ENCODE peak calls at places on chromosomes 1 and 21, in seven cellular contexts. H is uterus, M is right atrium auricular region, W is left lung, S is Peyer's patch, C is HCT116, T is kidney. F is an unnamed sample. For H3K36me3, the result is how much of the 10 kb centered on the place peaks cover.

GRCh38 chr1:52917156-52917555 is 4.4 kb downstream of the ECHDC2 start:
- DNase-seq in H (no peak), M (no peak), W (no peak), S (no peak), C (no peak), T (no peak), F (no peak)

GRCh38 chr1:231702321-231702720 is 75.7 kb downstream of the DISC1 start:
- DNase-seq in H (no peak), M (no peak), W (no peak), S (no peak), C (no peak), T (no peak), F (no peak)

GRCh38 chr1:33381979-33382378 is 48.9 kb downstream of the PHC2 start:
- DNase-seq in H (no peak), M (no peak), W (no peak), S (no peak), C (no peak), T (no peak), F (no peak)

GRCh38 chr1:43492816-43493215 is 37.9 kb upstream of the PTPRF start:
- DNase-seq in H (no peak), M (no peak), W (no peak), S (no peak), C (no peak), T (no peak), F (no peak)

GRCh38 chr21:15638856-15639549 is 90.8 kb upstream of the USP25 start:
- DNase-seq in H (peak), M (no peak), W (no peak), S (no peak), C (no peak), T (no peak), F (no peak)

GRCh38 chr1:150545486-150546032 is 3.6 kb upstream of the ADAMTSL4 start:
- DNase-seq in H (no peak), M (no peak), W (no peak), S (no peak), C (no peak), T (no peak), F (peak)

GRCh38 chr1:244344001-244344400 is 107.7 kb downstream of the ADSS2 start:
- DNase-seq in H (no peak), M (no peak), W (no peak), S (no peak), C (no peak), T (no peak), F (no peak)

GRCh38 chr1:54927475-54928240 is 40.7 kb upstream of the DHCR24 start:
- DNase-seq in H (no peak), M (no peak), W (no peak), S (no peak), C (no peak), T (no peak), F (no peak)

GRCh38 chr21:26072891-26073615 is 97.5 kb downstream of the APP start:
- DNase-seq in H (no peak), M (no peak), W (no peak), S (no peak), C (no peak), T (no peak), F (no peak)

GRCh38 chr1:15820478-15820877 is 13.0 kb upstream of the UQCRHL start:
- DNase-seq in H (peak), M (no peak), W (no peak), S (no peak), C (no peak), T (no peak), F (no peak)

GRCh38 chr1:106268070-106268469 is 788.4 kb upstream of the PRMT6 start:
- DNase-seq in H (no peak), M (no peak), W (no peak), S (no peak), C (no peak), T (no peak), F (no peak)

GRCh38 chr1:223289621-223290020 is 74.4 kb downstream of the SUSD4 start:
- DNase-seq in H (no peak), M (no peak), W (no peak), S (no peak), C (no peak), T (no peak), F (no peak)

GRCh38 chr1:10431065-10431730 is 965 bp downstream of the CENPS start:
- DNase-seq in H (no peak), M (no peak), W (no peak), S (no peak), C (no peak), T (peak), F (peak)

GRCh38 chr21:39444406-39445145 is 1.0 kb downstream of the LCA5L start:
- DNase-seq in H (peak), M (no peak), W (no peak), S (no peak), C (no peak), T (no peak), F (no peak)

GRCh38 chr1:65630855-65631254 is 161.8 kb upstream of the PDE4B start:
- DNase-seq in H (no peak), M (no peak), W (no peak), S (no peak), C (no peak), T (no peak), F (no peak)

GRCh38 chr1:153485880-153486279 is 25.4 kb upstream of the S100A7 start:
- DNase-seq in H (no peak), M (no peak), W (no peak), S (no peak), C (no peak), T (no peak), F (no peak)

GRCh38 chr1:175673236-175674150 is 69.9 kb downstream of the TNR start:
- DNase-seq in H (no peak), M (no peak), W (no peak), S (peak), C (no peak), T (no peak), F (no peak)

GRCh38 chr1:154431586-154432373 is 26.6 kb downstream of the IL6R start:
- DNase-seq in H (no peak), M (peak), W (no peak), S (no peak), C (no peak), T (no peak), F (no peak)

GRCh38 chr1:54716299-54717047 is 812 bp downstream of the TTC4 start:
- DNase-seq in H (no peak), M (peak), W (no peak), S (no peak), C (no peak), T (no peak), F (peak)

GRCh38 chr21:33587792-33588484 is 546 bp downstream of the DONSON start:
- DNase-seq in H (peak), M (no peak), W (peak), S (peak), C (no peak), T (peak), F (peak)

GRCh38 chr1:91556556-91556955 is 55.9 kb downstream of the CDC7 start:
- DNase-seq in H (no peak), M (peak), W (no peak), S (no peak), C (no peak), T (no peak), F (no peak)

GRCh38 chr1:34685225-34685624 is 69.6 kb upstream of the GJB5 start:
- DNase-seq in H (no peak), M (peak), W (no peak), S (peak), C (no peak), T (no peak), F (no peak)

GRCh38 chr21:36654796-36655325 is 44.1 kb upstream of the SIM2 start:
- DNase-seq in H (no peak), M (no peak), W (no peak), S (no peak), C (no peak), T (no peak), F (no peak)

GRCh38 chr1:160519542-160520435 is 3.3 kb downstream of the SLAMF6 start:
- DNase-seq in H (no peak), M (no peak), W (no peak), S (no peak), C (no peak), T (no peak), F (no peak)

GRCh38 chr1:66276229-66276628 is 257.7 kb upstream of the SGIP1 start:
- DNase-seq in H (no peak), M (no peak), W (no peak), S (no peak), C (no peak), T (no peak), F (no peak)

GRCh38 chr1:165152727-165153126 is 203.8 kb downstream of the LMX1A start:
- DNase-seq in H (no peak), M (no peak), W (no peak), S (no peak), C (no peak), T (no peak), F (peak)

GRCh38 chr1:54014009-54014629 is 3.9 kb downstream of the LDLRAD1 start:
- DNase-seq in H (no peak), M (peak), W (no peak), S (no peak), C (no peak), T (no peak), F (peak)

GRCh38 chr1:223844962-223845809 is 561 bp downstream of the TP53BP2 start:
- DNase-seq in H (peak), M (no peak), W (no peak), S (peak), C (no peak), T (peak), F (no peak)

GRCh38 chr1:238811211-238811610 is 575.2 kb upstream of the CHRM3 start:
- DNase-seq in H (no peak), M (no peak), W (no peak), S (no peak), C (no peak), T (no peak), F (no peak)

GRCh38 chr1:168391759-168392681 is 111.3 kb downstream of the TBX19 start:
- DNase-seq in H (no peak), M (no peak), W (no peak), S (peak), C (no peak), T (peak), F (no peak)

GRCh38 chr1:204188959-204189639 is 7.2 kb downstream of the KISS1 start:
- DNase-seq in H (no peak), M (no peak), W (no peak), S (peak), C (no peak), T (no peak), F (no peak)

DNA sequence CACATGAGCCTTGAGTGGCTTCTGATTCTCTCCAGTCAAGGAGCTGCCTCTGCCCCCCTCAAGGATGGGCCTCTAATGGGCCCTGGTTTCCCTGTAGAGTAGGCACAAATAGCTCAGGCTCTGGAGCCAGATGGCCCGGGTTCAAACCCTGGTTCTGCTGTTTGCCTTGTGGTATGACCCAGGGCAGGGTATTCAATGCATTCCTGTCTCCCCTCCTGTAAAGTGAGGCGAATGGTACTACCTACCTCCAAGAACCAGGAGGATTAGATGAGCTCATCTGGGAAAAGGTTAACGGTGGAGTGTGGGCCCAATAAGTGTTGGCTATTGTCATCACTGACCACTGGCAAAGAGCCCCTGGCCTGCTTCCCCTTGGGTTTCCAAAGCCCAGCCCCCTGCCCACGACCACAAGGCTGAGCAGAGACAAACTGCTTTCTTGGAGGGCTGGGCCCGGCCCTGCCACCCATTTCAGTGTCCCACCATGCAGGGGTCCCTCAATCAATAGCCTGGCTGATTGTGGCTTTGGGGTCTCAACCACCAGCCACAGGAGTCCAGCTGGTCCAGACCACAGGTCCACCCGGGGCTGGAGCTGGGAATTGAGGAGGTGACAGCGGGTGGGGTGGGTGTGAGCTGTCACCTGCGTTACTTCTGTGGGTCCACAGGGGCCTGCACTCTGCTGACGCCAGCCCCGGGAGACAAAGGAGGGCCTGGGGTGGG is 115.6 kb upstream of the RUNX3 start:
- DNase-seq in H (no peak), M (no peak), W (no peak), S (no peak), C (no peak), T (no peak), F (no peak)
- H3K4me3 ChIP-seq in H (no peak), M (no peak), W (no peak), S (no peak), C (no peak), T (no peak), F (no peak)

GRCh38 chr1:246639732-246640131 is 73.5 kb downstream of the CNST start:
- DNase-seq in H (no peak), M (no peak), W (no peak), S (no peak), C (no peak), T (no peak), F (no peak)
- H3K36me3 ChIP-seq in H (under half), M (under half), W (under half), S (under half), C (under half), T (under half), F (under half)

GRCh38 chr1:9328201-9328600 is 35.5 kb downstream of the SPSB1 start:
- DNase-seq in H (no peak), M (no peak), W (no peak), S (no peak), C (no peak), T (no peak), F (no peak)
- H3K4me3 ChIP-seq in H (no peak), M (no peak), W (no peak), S (no peak), C (no peak), T (no peak), F (no peak)

GRCh38 chr1:173481195-173481772 is 4.1 kb downstream of the PRDX6 start:
- DNase-seq in H (no peak), M (no peak), W (no peak), S (no peak), C (no peak), T (no peak), F (no peak)
- H3K36me3 ChIP-seq in H (under half), M (half or more), W (half or more), S (under half), C (half or more), T (under half), F (under half)

DNA sequence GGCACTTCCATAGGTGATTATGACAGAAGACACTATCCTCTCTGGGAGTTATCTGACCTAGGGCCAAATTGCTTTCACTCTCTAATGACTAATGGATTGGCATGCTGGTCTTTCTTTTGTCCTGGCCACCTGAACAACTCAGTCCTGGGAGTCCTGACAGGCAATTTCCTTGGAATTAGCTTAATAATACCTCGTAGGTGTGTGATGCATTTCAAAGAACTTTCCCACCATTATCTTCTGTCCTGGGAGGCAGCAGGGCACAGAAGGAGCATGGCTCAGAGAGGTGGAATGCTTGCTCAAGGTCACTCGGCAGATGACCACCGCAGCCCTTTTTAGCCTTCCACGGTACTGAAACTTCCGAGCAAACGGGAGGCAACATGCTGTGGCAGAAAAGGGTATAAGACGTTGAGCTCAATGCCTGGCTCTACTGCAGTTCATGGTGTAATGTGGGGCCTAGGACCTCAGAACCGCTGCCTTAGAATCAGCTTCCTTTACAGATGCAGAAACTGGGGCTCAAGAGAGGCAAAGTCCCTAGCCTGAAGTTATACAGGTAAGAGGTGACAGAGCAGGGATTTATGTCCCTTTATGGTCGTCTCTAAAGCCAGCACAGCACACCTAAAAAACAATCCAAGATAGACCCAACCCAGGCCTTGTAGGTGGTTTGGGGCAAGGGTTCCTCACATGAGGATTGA is 3.2 kb downstream of the ID3 start:
- DNase-seq in H (no peak), M (no peak), W (no peak), S (no peak), C (peak), T (no peak), F (peak)
- H3K4me3 ChIP-seq in H (no peak), M (peak), W (peak), S (no peak), C (peak), T (peak), F (no peak)

GRCh38 chr1:78358145-78358544 is 132.6 kb upstream of the PTGFR start:
- DNase-seq in H (no peak), M (no peak), W (no peak), S (no peak), C (no peak), T (no peak), F (no peak)
- H3K36me3 ChIP-seq in H (under half), M (under half), W (under half), S (under half), C (under half), T (under half), F (under half)

GRCh38 chr1:162696286-162696862 is 64.1 kb downstream of the DDR2 start:
- DNase-seq in H (peak), M (peak), W (no peak), S (peak), C (peak), T (peak), F (peak)
- H3K4me3 ChIP-seq in H (no peak), M (no peak), W (no peak), S (no peak), C (peak), T (no peak), F (no peak)